ENCODE peak calls at places on chromosomes 13 and 19, in six cellular contexts. W is upper lobe of right lung, G is kidney epithelial cell, Z is GM23248, Q is tibial nerve, R is substantia nigra. B is an unnamed sample.

GRCh38 chr13:38661276-38661675 is 25.6 kb upstream of the FREM2 start:
- DNase-seq in W (no peak), G (no peak), Z (peak; percentile 58), Q (no peak), R (no peak), B (no peak)

GRCh38 chr19:18601875-18602274 is 4.7 kb downstream of the CRLF1 start:
- DNase-seq in W (no peak), G (no peak), Z (no peak), Q (no peak), R (no peak), B (no peak)

GRCh38 chr19:18612772-18613588 is at the start of gene TMEM59L:
- DNase-seq in W (no peak), G (no peak), Z (peak; percentile 40), Q (no peak), R (peak; percentile 12), B (no peak)

GRCh38 chr13:48400090-48400694 is 12.7 kb downstream of the LPAR6 start:
- DNase-seq in W (no peak), G (no peak), Z (peak; percentile 59), Q (no peak), R (no peak), B (no peak)

GRCh38 chr13:54852831-54853230 is 1824.2 kb downstream of the OLFM4 start:
- DNase-seq in W (no peak), G (no peak), Z (no peak), Q (no peak), R (no peak), B (no peak)

GRCh38 chr19:492091-492531 is 4.2 kb upstream of the MADCAM1 start:
- DNase-seq in W (no peak), G (no peak), Z (peak; percentile 39), Q (no peak), R (no peak), B (peak; percentile 71)

GRCh38 chr19:13932911-13933393 is 5.3 kb downstream of the PODNL1 start:
- DNase-seq in W (no peak), G (no peak), Z (no peak), Q (no peak), R (no peak), B (no peak)

GRCh38 chr19:41064974-41065569 is 23.2 kb upstream of the CYP2A13 start:
- DNase-seq in W (no peak), G (no peak), Z (peak; percentile 34), Q (no peak), R (no peak), B (no peak)

GRCh38 chr19:15498910-15499309 is 9.4 kb upstream of the CYP4F22 start:
- DNase-seq in W (no peak), G (no peak), Z (no peak), Q (no peak), R (no peak), B (no peak)

GRCh38 chr19:30712428-30713151 is 340.4 kb downstream of the ZNF536 start:
- DNase-seq in W (no peak), G (no peak), Z (no peak), Q (no peak), R (no peak), B (no peak)

GRCh38 chr19:12496480-12496879 is 11.9 kb upstream of the ZNF709 start:
- DNase-seq in W (no peak), G (no peak), Z (no peak), Q (no peak), R (no peak), B (no peak)

GRCh38 chr19:34066007-34066656 is 106.2 kb upstream of the LSM14A start:
- DNase-seq in W (no peak), G (no peak), Z (no peak), Q (no peak), R (no peak), B (no peak)

GRCh38 chr19:5424192-5424973 is 30.8 kb upstream of the ZNRF4 start:
- DNase-seq in W (no peak), G (no peak), Z (no peak), Q (no peak), R (no peak), B (no peak)

GRCh38 chr19:33507021-33507956 is 14.3 kb downstream of the PEPD start:
- DNase-seq in W (no peak), G (no peak), Z (no peak), Q (no peak), R (no peak), B (peak; percentile 34)

GRCh38 chr19:50333235-50333736 is 4.1 kb upstream of the KCNC3 start:
- DNase-seq in W (peak; percentile 98), G (peak; percentile 42), Z (peak; percentile 90), Q (peak; percentile 45), R (no peak), B (peak; percentile 86)

GRCh38 chr19:53782698-53783097 is 41.4 kb downstream of the NLRP12 start:
- DNase-seq in W (no peak), G (no peak), Z (no peak), Q (no peak), R (no peak), B (no peak)

GRCh38 chr19:16661480-16662034 is 618 bp downstream of the TMEM38A start:
- DNase-seq in W (peak; percentile 67), G (no peak), Z (peak; percentile 19), Q (peak; percentile 14), R (peak; percentile 2), B (peak; percentile 88)

GRCh38 chr19:14114854-14115253 is 2.7 kb downstream of the PRKACA start:
- DNase-seq in W (peak; percentile 80), G (no peak), Z (peak; percentile 56), Q (no peak), R (no peak), B (peak; percentile 71)